ENCODE peak calls at places on chromosomes 7 and 10, in nine cellular contexts. One of them, this sample, is unnamed.

GRCh38 chr7:28666144-28666543 is 253.8 kb downstream of the CREB5 start:
- DNase-seq in K562: no peak
- DNase-seq in IMR-90: peak; percentile 69
- DNase-seq in endothelial cell of umbilical vein: no peak
- DNase-seq in PC-3: peak; percentile 95
- DNase-seq in HCT116: no peak
- DNase-seq in DND-41: no peak
- DNase-seq in fibroblast of lung: peak; percentile 12
- DNase-seq in SK-N-SH: no peak
- DNase-seq in this sample: no peak

GRCh38 chr10:69721690-69722310 is 79.9 kb upstream of the COL13A1 start:
- DNase-seq in fibroblast of lung: peak; percentile 61
- DNase-seq in IMR-90: peak; percentile 61
- DNase-seq in SK-N-SH: no peak
- DNase-seq in DND-41: no peak
- DNase-seq in endothelial cell of umbilical vein: peak; percentile 34
- DNase-seq in PC-3: peak; percentile 17
- DNase-seq in K562: no peak
- DNase-seq in HCT116: no peak
- DNase-seq in this sample: no peak

GRCh38 chr10:80460399-80461207 is 6.5 kb downstream of the TSPAN14 start:
- DNase-seq in DND-41: no peak
- DNase-seq in fibroblast of lung: peak; percentile 38
- DNase-seq in PC-3: no peak
- DNase-seq in HCT116: peak; percentile 80
- DNase-seq in K562: peak; percentile 51
- DNase-seq in IMR-90: peak; percentile 63
- DNase-seq in endothelial cell of umbilical vein: peak; percentile 34
- DNase-seq in SK-N-SH: no peak
- DNase-seq in this sample: peak; percentile 89

GRCh38 chr10:119176166-119176565 is 2.4 kb downstream of the PRDX3 start:
- DNase-seq in endothelial cell of umbilical vein: no peak
- DNase-seq in HCT116: no peak
- DNase-seq in DND-41: no peak
- DNase-seq in PC-3: no peak
- DNase-seq in SK-N-SH: no peak
- DNase-seq in K562: no peak
- DNase-seq in IMR-90: no peak
- DNase-seq in fibroblast of lung: peak; percentile 27
- DNase-seq in this sample: no peak

GRCh38 chr10:88115406-88115805 is 252.0 kb downstream of the PTEN start:
- DNase-seq in SK-N-SH: no peak
- DNase-seq in fibroblast of lung: no peak
- DNase-seq in PC-3: no peak
- DNase-seq in endothelial cell of umbilical vein: no peak
- DNase-seq in DND-41: no peak
- DNase-seq in K562: no peak
- DNase-seq in IMR-90: no peak
- DNase-seq in HCT116: no peak
- DNase-seq in this sample: no peak

GRCh38 chr7:123771846-123772245 is 23.0 kb upstream of the WASL start:
- DNase-seq in SK-N-SH: no peak
- DNase-seq in endothelial cell of umbilical vein: no peak
- DNase-seq in fibroblast of lung: no peak
- DNase-seq in HCT116: no peak
- DNase-seq in DND-41: no peak
- DNase-seq in K562: no peak
- DNase-seq in IMR-90: no peak
- DNase-seq in PC-3: no peak
- DNase-seq in this sample: no peak

GRCh38 chr7:55245271-55245723 is 119.8 kb upstream of the LANCL2 start:
- DNase-seq in DND-41: no peak
- DNase-seq in K562: no peak
- DNase-seq in IMR-90: peak; percentile 93
- DNase-seq in SK-N-SH: no peak
- DNase-seq in HCT116: no peak
- DNase-seq in endothelial cell of umbilical vein: no peak
- DNase-seq in PC-3: peak; percentile 49
- DNase-seq in fibroblast of lung: peak; percentile 75
- DNase-seq in this sample: no peak

GRCh38 chr7:152140560-152140959 is 115.1 kb downstream of the GALNT11 start:
- DNase-seq in IMR-90: no peak
- DNase-seq in endothelial cell of umbilical vein: no peak
- DNase-seq in HCT116: no peak
- DNase-seq in DND-41: no peak
- DNase-seq in K562: no peak
- DNase-seq in fibroblast of lung: no peak
- DNase-seq in SK-N-SH: no peak
- DNase-seq in PC-3: no peak
- DNase-seq in this sample: no peak

GRCh38 chr7:144483189-144483588 is 79.7 kb upstream of the NOBOX start:
- DNase-seq in HCT116: no peak
- DNase-seq in fibroblast of lung: no peak
- DNase-seq in K562: no peak
- DNase-seq in PC-3: no peak
- DNase-seq in DND-41: no peak
- DNase-seq in IMR-90: no peak
- DNase-seq in SK-N-SH: no peak
- DNase-seq in endothelial cell of umbilical vein: no peak
- DNase-seq in this sample: no peak

GRCh38 chr7:144489504-144489903 is 86.0 kb upstream of the NOBOX start:
- DNase-seq in HCT116: no peak
- DNase-seq in endothelial cell of umbilical vein: no peak
- DNase-seq in DND-41: no peak
- DNase-seq in PC-3: no peak
- DNase-seq in fibroblast of lung: no peak
- DNase-seq in K562: no peak
- DNase-seq in IMR-90: no peak
- DNase-seq in SK-N-SH: no peak
- DNase-seq in this sample: no peak

GRCh38 chr7:144484445-144484844 is 81.0 kb upstream of the NOBOX start:
- DNase-seq in SK-N-SH: no peak
- DNase-seq in endothelial cell of umbilical vein: no peak
- DNase-seq in DND-41: no peak
- DNase-seq in PC-3: no peak
- DNase-seq in HCT116: no peak
- DNase-seq in K562: no peak
- DNase-seq in fibroblast of lung: no peak
- DNase-seq in IMR-90: no peak
- DNase-seq in this sample: no peak

GRCh38 chr7:144488977-144489376 is 85.5 kb upstream of the NOBOX start:
- DNase-seq in fibroblast of lung: no peak
- DNase-seq in DND-41: no peak
- DNase-seq in HCT116: no peak
- DNase-seq in IMR-90: no peak
- DNase-seq in PC-3: no peak
- DNase-seq in endothelial cell of umbilical vein: no peak
- DNase-seq in SK-N-SH: no peak
- DNase-seq in K562: no peak
- DNase-seq in this sample: no peak

DNA sequence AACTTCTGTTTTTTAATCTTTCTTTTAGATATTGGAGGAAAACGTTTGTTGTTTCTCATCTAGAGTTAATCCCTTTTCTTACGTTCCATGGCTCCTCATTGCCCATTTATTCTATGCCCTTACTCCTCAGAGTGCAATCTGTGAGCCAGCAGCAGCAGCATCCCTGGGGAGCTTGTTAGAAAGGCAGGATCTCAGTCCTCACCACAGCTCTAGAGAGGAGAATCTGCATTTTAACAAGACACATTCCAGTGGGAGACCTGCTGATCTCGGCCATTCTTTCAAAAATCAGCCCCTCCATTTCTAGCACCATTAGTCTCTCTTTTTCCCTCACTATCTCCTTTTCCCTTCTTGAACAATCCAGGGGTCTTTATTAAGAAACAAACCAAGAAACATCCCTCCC is 84.4 kb upstream of the NOBOX start:
- DNase-seq in SK-N-SH: no peak
- DNase-seq in fibroblast of lung: no peak
- DNase-seq in DND-41: no peak
- DNase-seq in HCT116: no peak
- DNase-seq in endothelial cell of umbilical vein: no peak
- DNase-seq in K562: no peak
- DNase-seq in IMR-90: no peak
- DNase-seq in PC-3: no peak
- DNase-seq in this sample: no peak
- H3K9ac ChIP-seq in SK-N-SH: no peak overlapping the region
- H3K9ac ChIP-seq in fibroblast of lung: no peak overlapping the region
- H3K9ac ChIP-seq in DND-41: no peak overlapping the region
- H3K9ac ChIP-seq in HCT116: no peak overlapping the region
- H3K9ac ChIP-seq in endothelial cell of umbilical vein: no peak overlapping the region
- H3K9ac ChIP-seq in K562: no peak overlapping the region
- H3K9ac ChIP-seq in IMR-90: no peak overlapping the region
- H3K9ac ChIP-seq in PC-3: no peak overlapping the region
- H3K9ac ChIP-seq in this sample: no peak overlapping the region

DNA sequence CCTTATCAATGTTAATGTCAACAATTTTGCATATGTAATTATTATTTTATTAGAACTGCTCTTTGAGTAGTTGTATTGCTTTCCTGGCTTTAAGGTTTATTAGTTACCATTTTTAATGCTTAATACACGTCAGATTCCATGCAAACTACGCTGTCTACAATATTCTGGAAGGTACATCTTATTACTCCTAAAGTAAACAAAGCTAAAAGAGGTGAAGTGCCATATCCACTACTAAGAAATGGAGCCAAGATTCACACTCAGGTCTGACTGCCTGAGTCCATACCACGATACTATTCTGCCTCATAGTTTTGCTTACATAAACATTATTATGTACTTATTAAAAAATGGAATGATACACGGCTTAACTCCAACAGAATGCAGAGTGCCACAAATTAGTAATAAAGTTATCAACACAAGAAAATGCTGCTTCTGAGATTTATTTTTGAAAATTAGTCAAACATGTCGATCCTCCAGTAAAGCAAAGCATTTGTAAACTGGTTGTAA is 1.2 kb upstream of the DMTF1 start:
- DNase-seq in IMR-90: no peak
- DNase-seq in HCT116: no peak
- DNase-seq in K562: no peak
- DNase-seq in endothelial cell of umbilical vein: no peak
- DNase-seq in PC-3: no peak
- DNase-seq in DND-41: no peak
- DNase-seq in SK-N-SH: no peak
- DNase-seq in fibroblast of lung: no peak
- DNase-seq in this sample: no peak
- H3K4me3 ChIP-seq in IMR-90: no peak overlapping the region
- H3K4me3 ChIP-seq in HCT116: peak overlapping the region; percentile 92
- H3K4me3 ChIP-seq in K562: peak overlapping the region; percentile 85
- H3K4me3 ChIP-seq in endothelial cell of umbilical vein: no peak overlapping the region
- H3K4me3 ChIP-seq in PC-3: peak overlapping the region; percentile 97
- H3K4me3 ChIP-seq in DND-41: no peak overlapping the region
- H3K4me3 ChIP-seq in SK-N-SH: peak overlapping the region; percentile 73
- H3K4me3 ChIP-seq in fibroblast of lung: peak overlapping the region; percentile 77
- H3K4me3 ChIP-seq in this sample: no peak overlapping the region

DNA sequence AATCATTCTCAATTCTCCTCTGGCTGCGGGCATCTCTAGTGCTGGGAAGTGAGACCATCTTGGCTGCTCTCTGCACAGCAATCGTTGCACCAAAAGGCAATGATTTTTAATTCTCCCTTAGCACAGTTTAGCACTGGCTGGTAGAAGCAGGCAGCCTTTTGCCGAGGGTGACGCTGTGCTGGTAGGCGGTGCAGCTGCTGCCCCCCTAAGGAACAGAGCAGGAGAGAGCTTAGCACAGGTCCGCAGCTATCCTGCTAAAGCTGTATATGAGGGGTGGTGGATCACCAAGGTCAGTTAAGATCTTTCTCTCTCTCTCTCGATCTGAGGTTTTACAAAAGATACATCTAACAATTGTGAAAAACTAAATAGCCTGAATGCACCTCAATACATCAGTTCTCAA is 390.1 kb downstream of the GATA3 start:
- DNase-seq in endothelial cell of umbilical vein: no peak
- DNase-seq in IMR-90: no peak
- DNase-seq in fibroblast of lung: no peak
- DNase-seq in PC-3: peak; percentile 11
- DNase-seq in SK-N-SH: peak; percentile 75
- DNase-seq in K562: peak; percentile 3
- DNase-seq in DND-41: no peak
- DNase-seq in HCT116: no peak
- DNase-seq in this sample: no peak
- TF ChIP-seq CTCF in endothelial cell of umbilical vein: no peak
- TF ChIP-seq CTCF in IMR-90: peak; percentile 9
- TF ChIP-seq CTCF in fibroblast of lung: no peak
- TF ChIP-seq CTCF in PC-3: peak; percentile 34
- TF ChIP-seq CTCF in SK-N-SH: peak; percentile 28
- TF ChIP-seq CTCF in K562: peak; percentile 15
- TF ChIP-seq CTCF in DND-41: peak; percentile 13
- TF ChIP-seq CTCF in HCT116: no peak
- TF ChIP-seq CTCF in this sample: no peak

GRCh38 chr10:91198781-91199180 is 21.7 kb upstream of the PCGF5 start:
- DNase-seq in HCT116: no peak
- DNase-seq in fibroblast of lung: peak; percentile 94
- DNase-seq in IMR-90: peak; percentile 85
- DNase-seq in DND-41: no peak
- DNase-seq in K562: no peak
- DNase-seq in PC-3: no peak
- DNase-seq in SK-N-SH: no peak
- DNase-seq in endothelial cell of umbilical vein: no peak
- DNase-seq in this sample: no peak

GRCh38 chr10:91194497-91195179 is 25.8 kb upstream of the PCGF5 start:
- DNase-seq in DND-41: no peak
- DNase-seq in K562: no peak
- DNase-seq in HCT116: no peak
- DNase-seq in fibroblast of lung: peak; percentile 22
- DNase-seq in IMR-90: peak; percentile 81
- DNase-seq in PC-3: no peak
- DNase-seq in endothelial cell of umbilical vein: no peak
- DNase-seq in SK-N-SH: no peak
- DNase-seq in this sample: no peak

GRCh38 chr10:91200314-91201212 is 19.9 kb upstream of the PCGF5 start:
- DNase-seq in fibroblast of lung: no peak
- DNase-seq in K562: no peak
- DNase-seq in PC-3: no peak
- DNase-seq in IMR-90: no peak
- DNase-seq in endothelial cell of umbilical vein: no peak
- DNase-seq in HCT116: no peak
- DNase-seq in SK-N-SH: no peak
- DNase-seq in DND-41: no peak
- DNase-seq in this sample: no peak

GRCh38 chr10:91197044-91197651 is 23.3 kb upstream of the PCGF5 start:
- DNase-seq in endothelial cell of umbilical vein: no peak
- DNase-seq in K562: no peak
- DNase-seq in DND-41: no peak
- DNase-seq in IMR-90: peak; percentile 53
- DNase-seq in SK-N-SH: no peak
- DNase-seq in fibroblast of lung: peak; percentile 57
- DNase-seq in PC-3: no peak
- DNase-seq in HCT116: no peak
- DNase-seq in this sample: peak; percentile 63

DNA sequence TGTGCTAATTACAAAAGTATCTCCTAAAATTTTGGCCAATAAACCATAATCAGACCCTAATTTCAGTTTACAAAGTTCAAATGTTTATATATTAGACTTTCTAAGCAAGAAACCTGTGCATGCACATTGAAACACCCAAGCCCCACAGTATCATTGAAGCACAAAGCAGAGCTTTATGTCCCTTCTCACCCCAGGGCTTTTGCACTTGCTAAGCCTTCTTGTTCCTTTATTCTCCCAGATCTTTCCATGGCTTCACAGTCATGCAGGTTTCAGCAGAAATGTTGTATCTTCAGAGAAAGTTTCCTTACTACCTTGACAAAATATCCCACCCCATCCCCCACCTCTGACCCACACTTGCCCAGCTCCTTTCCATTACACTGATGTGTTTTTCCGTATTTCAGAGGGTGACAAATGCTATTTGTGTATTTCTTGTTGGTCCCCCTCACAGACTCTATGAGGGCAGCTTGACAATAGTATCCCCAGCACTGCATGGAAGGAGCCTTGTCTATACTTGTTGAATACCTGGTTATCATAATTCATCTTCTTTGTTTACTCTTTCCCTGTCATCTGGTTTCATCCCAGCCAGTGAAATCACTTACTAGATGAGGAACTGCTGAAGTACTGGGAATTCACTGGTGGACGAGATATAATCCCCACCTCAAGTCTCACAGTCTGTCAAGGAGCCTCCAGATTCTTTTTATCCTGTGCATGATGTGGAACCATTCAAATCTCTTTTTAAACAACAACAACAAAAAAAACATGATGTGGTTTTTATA is 24.0 kb upstream of the PCGF5 start:
- DNase-seq in SK-N-SH: no peak
- DNase-seq in K562: no peak
- DNase-seq in PC-3: no peak
- DNase-seq in DND-41: no peak
- DNase-seq in IMR-90: no peak
- DNase-seq in endothelial cell of umbilical vein: no peak
- DNase-seq in fibroblast of lung: no peak
- DNase-seq in HCT116: no peak
- DNase-seq in this sample: no peak
- H3K9ac ChIP-seq in SK-N-SH: peak overlapping the region; percentile 12
- H3K9ac ChIP-seq in K562: no peak overlapping the region
- H3K9ac ChIP-seq in PC-3: no peak overlapping the region
- H3K9ac ChIP-seq in DND-41: no peak overlapping the region
- H3K9ac ChIP-seq in IMR-90: no peak overlapping the region
- H3K9ac ChIP-seq in endothelial cell of umbilical vein: no peak overlapping the region
- H3K9ac ChIP-seq in fibroblast of lung: no peak overlapping the region
- H3K9ac ChIP-seq in HCT116: no peak overlapping the region
- H3K9ac ChIP-seq in this sample: no peak overlapping the region